ENCODE peak calls at places on chromosomes 13 and 19, in five cellular contexts. U is HCT116; L is left ventricle myocardium inferior; V is cardiac muscle cell; R is CD8-positive, alpha-beta T cell. G is an unnamed sample.

GRCh38 chr13:101144808-101145419 is 271.4 kb downstream of the NALCN start:
- DNase-seq in U (peak; percentile 39), L (no peak), V (peak; percentile 77), R (no peak), G (no peak)

GRCh38 chr13:52450012-52450792 is at the start of gene VPS36:
- DNase-seq in U (peak; percentile 88), L (peak; percentile 97), V (peak; percentile 99), R (peak; percentile 95), G (peak; percentile 95)

GRCh38 chr13:52809310-52809769 is 39.1 kb downstream of the PCDH8 start:
- DNase-seq in U (peak; percentile 72), L (peak; percentile 33), V (peak; percentile 76), R (no peak), G (no peak)

GRCh38 chr19:4452230-4452990 is 5.2 kb downstream of the UBXN6 start:
- DNase-seq in U (no peak), L (no peak), V (no peak), R (no peak), G (no peak)

GRCh38 chr19:12872941-12873890 is 8.0 kb downstream of the DNASE2 start:
- DNase-seq in U (no peak), L (no peak), V (no peak), R (no peak), G (no peak)

GRCh38 chr19:33868076-33868735 is 71.5 kb downstream of the KCTD15 start:
- DNase-seq in U (no peak), L (no peak), V (no peak), R (no peak), G (no peak)

GRCh38 chr13:104900186-104900817 is 1635.2 kb downstream of the EFNB2 start:
- DNase-seq in U (no peak), L (no peak), V (no peak), R (no peak), G (no peak)

GRCh38 chr19:45098521-45099464 is 5.8 kb downstream of the PPP1R37 start:
- DNase-seq in U (no peak), L (peak; percentile 45), V (no peak), R (no peak), G (peak; percentile 77)

GRCh38 chr19:19745496-19746285 is 12.8 kb upstream of the ZNF14 start:
- DNase-seq in U (no peak), L (no peak), V (no peak), R (no peak), G (no peak)

GRCh38 chr13:20721454-20722357 is 18.2 kb downstream of the IL17D start:
- DNase-seq in U (no peak), L (peak; percentile 55), V (peak; percentile 64), R (no peak), G (no peak)

GRCh38 chr19:18435848-18436631 is 1.9 kb downstream of the ISYNA1 start:
- DNase-seq in U (no peak), L (no peak), V (no peak), R (no peak), G (no peak)

GRCh38 chr19:18437481-18438330 is at the start of gene ISYNA1:
- DNase-seq in U (no peak), L (peak; percentile 67), V (peak; percentile 75), R (peak; percentile 41), G (no peak)

GRCh38 chr19:18435185-18435841 is 2.6 kb downstream of the ISYNA1 start:
- DNase-seq in U (no peak), L (no peak), V (no peak), R (no peak), G (no peak)

GRCh38 chr19:18438331-18439024 is 545 bp upstream of the ISYNA1 start:
- DNase-seq in U (no peak), L (peak; percentile 60), V (peak; percentile 80), R (no peak), G (no peak)

DNA sequence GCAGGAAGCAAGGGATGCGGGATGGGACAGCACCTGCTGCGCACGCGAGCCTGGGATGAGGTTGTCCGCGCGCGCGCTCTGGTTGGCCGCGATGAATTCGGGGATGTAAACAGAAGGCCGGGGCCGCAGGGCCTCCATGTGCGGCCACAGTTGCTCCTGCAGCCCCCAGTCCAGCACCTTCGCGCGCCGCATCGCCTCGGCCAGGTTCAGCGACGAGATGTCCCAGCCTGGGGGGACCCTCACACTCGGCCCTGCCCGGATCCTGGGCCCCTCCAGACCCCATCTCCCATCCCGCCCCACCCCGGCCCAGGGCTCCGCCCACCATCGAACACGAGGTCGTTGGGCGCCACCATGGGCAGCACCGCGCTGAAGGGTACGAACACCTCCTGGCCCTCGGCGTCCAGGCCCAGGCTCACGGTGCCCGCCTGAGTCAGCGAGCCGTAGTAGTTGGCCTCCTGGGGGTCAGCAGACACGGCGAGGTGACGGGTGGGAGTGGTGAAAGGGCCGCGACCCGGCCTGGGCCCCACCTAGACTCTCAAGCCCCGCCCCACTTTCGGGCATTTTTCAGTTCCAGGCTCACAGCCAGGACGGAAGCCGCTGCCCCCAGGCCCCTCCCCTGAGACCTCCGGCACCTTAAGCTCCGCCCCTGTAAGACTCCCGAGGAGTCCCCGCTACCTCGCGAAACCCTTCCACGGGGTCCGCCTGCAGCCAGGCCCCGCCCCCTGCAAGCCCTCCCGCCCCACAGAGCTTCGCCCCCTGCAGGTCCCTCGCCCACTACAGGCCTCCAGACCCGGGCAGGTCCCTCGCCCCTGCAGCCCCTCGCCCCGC is 1.1 kb downstream of the ISYNA1 start:
- DNase-seq in U (no peak), L (peak; percentile 82), V (peak; percentile 97), R (peak; percentile 77), G (no peak)
- H3K4me3 ChIP-seq in U (peak overlapping the region; percentile 84), L (peak overlapping the region; percentile 84), V (peak overlapping the region; percentile 55), R (peak overlapping the region; percentile 65), G (peak overlapping the region; percentile 66)

GRCh38 chr19:43799502-43800142 is 2.6 kb downstream of the LYPD5 start:
- DNase-seq in U (no peak), L (no peak), V (no peak), R (no peak), G (peak; percentile 4)

GRCh38 chr19:43802216-43802951 is at the start of gene LYPD5:
- DNase-seq in U (no peak), L (no peak), V (peak; percentile 6), R (no peak), G (no peak)

GRCh38 chr19:43807651-43808050 is 5.4 kb upstream of the LYPD5 start:
- DNase-seq in U (no peak), L (no peak), V (no peak), R (no peak), G (no peak)

GRCh38 chr19:43806848-43807247 is 4.6 kb upstream of the LYPD5 start:
- DNase-seq in U (no peak), L (no peak), V (no peak), R (no peak), G (no peak)

GRCh38 chr19:43804443-43804842 is 2.2 kb upstream of the LYPD5 start:
- DNase-seq in U (no peak), L (no peak), V (no peak), R (no peak), G (no peak)
- H3K4me3 ChIP-seq in U (no peak overlapping the region), L (no peak overlapping the region), V (no peak overlapping the region), R (no peak overlapping the region), G (no peak overlapping the region)

DNA sequence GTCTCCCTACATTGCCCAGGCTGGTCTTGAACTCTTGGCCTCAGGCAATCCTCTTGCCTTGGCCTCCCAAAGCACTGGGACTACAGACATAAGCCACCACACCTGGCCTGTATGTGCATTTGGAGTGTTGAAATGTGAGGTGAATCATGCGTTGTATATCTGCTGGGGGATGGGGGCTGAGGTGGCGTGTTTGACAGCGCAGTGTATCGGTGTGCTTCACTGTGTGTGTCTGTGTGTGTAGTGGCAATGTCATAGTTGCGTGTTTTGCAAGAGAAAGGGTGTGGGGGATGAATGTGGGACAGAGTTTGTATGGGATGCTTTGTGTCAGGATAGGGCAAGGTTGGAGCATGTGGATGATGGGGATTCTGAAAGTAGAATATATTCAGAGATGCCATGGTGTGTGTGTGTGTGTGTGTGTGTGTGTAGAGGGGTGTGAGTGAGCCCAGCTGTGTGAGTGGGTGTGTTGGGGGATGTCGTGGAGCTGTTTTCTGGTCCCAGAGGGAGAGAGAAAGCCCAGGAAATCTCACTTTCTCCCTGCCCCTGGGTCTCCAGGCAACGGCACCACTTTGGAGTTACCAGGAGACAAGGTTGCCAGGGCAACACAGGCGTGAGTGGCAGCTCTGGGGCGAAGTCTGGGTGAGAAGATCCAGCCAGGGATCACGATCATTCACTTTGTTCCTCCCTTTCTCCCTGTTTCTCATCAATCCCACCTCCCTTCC is 1.1 kb upstream of the SWSAP1 start:
- DNase-seq in U (no peak), L (no peak), V (peak; percentile 89), R (no peak), G (peak; percentile 84)
- H3K4me3 ChIP-seq in U (peak overlapping the region; percentile 68), L (no peak overlapping the region), V (no peak overlapping the region), R (peak overlapping the region; percentile 73), G (peak overlapping the region; percentile 84)

GRCh38 chr13:58625703-58626389 is 994.3 kb downstream of the PCDH17 start:
- DNase-seq in U (no peak), L (no peak), V (no peak), R (no peak), G (no peak)
- H3K4me3 ChIP-seq in U (no peak overlapping the region), L (no peak overlapping the region), V (no peak overlapping the region), R (no peak overlapping the region), G (no peak overlapping the region)

DNA sequence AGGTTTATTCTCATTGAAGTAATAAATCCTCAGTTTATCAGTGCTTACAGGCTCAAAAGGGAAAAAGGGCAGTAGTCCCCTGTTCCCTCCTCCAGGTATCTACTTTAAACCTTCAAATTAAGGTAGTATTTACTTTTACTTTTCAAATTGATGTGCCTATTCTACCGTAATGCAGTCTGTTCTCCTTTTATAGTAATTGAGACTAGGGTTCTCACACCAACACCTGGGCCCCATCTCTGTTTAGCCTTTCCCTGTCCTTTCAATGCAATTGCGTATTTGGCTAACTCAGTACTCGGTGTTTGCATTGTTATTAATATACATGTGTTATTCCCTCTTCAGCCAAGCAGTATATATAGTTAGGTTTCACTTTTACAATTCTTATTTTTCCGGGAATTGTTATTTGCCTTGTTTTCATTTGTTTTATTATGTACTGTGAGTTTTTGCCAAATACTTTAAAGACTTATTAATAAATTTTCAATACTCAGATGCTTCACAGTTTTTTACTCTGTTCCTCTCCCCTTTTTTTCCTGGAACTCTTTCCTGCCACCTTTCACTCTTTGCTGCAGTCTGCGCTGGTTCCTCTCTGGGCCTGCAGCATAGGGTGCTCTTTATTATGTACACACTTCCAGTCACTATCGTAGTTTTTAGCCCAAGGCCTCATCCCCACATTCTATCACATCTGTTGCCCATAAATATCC is 30.3 kb downstream of the USPL1 start:
- DNase-seq in U (no peak), L (no peak), V (no peak), R (no peak), G (no peak)
- H3K4me3 ChIP-seq in U (no peak overlapping the region), L (no peak overlapping the region), V (no peak overlapping the region), R (no peak overlapping the region), G (no peak overlapping the region)

DNA sequence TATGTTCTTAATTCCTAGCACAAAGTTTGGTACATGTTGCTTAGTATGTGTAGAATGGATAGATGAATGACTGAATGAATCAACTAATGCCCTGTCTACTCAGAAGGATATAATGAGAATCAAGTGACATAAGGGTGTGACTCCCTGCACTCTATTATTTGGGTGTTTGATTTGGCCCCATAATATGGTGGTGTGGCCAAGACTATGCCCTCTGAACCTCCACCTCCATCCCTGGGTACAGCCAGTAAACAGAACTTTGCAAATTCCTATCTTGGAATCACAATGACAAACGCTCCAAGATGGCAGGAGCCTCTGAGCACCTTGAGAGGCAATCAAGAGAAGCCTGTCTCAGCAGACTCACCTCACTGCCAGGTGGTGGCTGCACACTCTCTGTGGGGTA is 74.1 kb upstream of the SERP2 start:
- DNase-seq in U (no peak), L (no peak), V (no peak), R (no peak), G (no peak)
- H3K4me3 ChIP-seq in U (no peak overlapping the region), L (no peak overlapping the region), V (no peak overlapping the region), R (no peak overlapping the region), G (no peak overlapping the region)

GRCh38 chr13:50152224-50152623 is 137.0 kb downstream of the KCNRG start:
- DNase-seq in U (no peak), L (no peak), V (no peak), R (no peak), G (no peak)
- H3K4me3 ChIP-seq in U (no peak overlapping the region), L (peak overlapping the region; percentile 41), V (no peak overlapping the region), R (no peak overlapping the region), G (peak overlapping the region; percentile 20)

G was measured in dorsolateral prefrontal cortex.